ENCODE peak calls at places on chromosomes 16 and 17, in four cellular contexts. Z is mesendoderm, A is IMR-90, E is neuronal stem cell. Y is an unnamed sample.

GRCh38 chr17:10127819-10128375 is 70.5 kb downstream of the GAS7 start:
- DNase-seq in Z (peak; percentile 77), A (peak; percentile 99), E (no peak), Y (peak; percentile 97)

GRCh38 chr16:89118361-89119061 is 24.9 kb downstream of the ACSF3 start:
- DNase-seq in Z (peak; percentile 53), A (no peak), E (no peak), Y (no peak)

GRCh38 chr16:66508914-66509496 is 40.9 kb downstream of the TK2 start:
- DNase-seq in Z (no peak), A (no peak), E (no peak), Y (no peak)

GRCh38 chr17:63514974-63515373 is 8.2 kb upstream of the KCNH6 start:
- DNase-seq in Z (no peak), A (no peak), E (no peak), Y (no peak)

GRCh38 chr17:47388825-47389224 is 65.1 kb downstream of the EFCAB13 start:
- DNase-seq in Z (no peak), A (no peak), E (no peak), Y (no peak)

GRCh38 chr17:82218349-82219075 is 5.9 kb upstream of the CCDC57 start:
- DNase-seq in Z (no peak), A (no peak), E (no peak), Y (no peak)

GRCh38 chr17:19460695-19461094 is 49.7 kb downstream of the RNF112 start:
- DNase-seq in Z (no peak), A (no peak), E (no peak), Y (no peak)

GRCh38 chr16:11262915-11263314 is 6.2 kb downstream of the TNP2 start:
- DNase-seq in Z (no peak), A (no peak), E (no peak), Y (no peak)

GRCh38 chr16:67043420-67043819 is 14.5 kb downstream of the CBFB start:
- DNase-seq in Z (no peak), A (no peak), E (no peak), Y (no peak)

GRCh38 chr17:14337596-14338079 is 36.8 kb downstream of the HS3ST3B1 start:
- DNase-seq in Z (no peak), A (no peak), E (no peak), Y (no peak)

GRCh38 chr17:31321481-31321880 is at the start of gene EVI2A:
- DNase-seq in Z (peak; percentile 7), A (peak; percentile 88), E (no peak), Y (peak; percentile 92)

GRCh38 chr17:46026815-46027125 is 27.7 kb downstream of the STH start:
- DNase-seq in Z (no peak), A (no peak), E (no peak), Y (no peak)

GRCh38 chr16:20879175-20880053 is 20.7 kb downstream of the DCUN1D3 start:
- DNase-seq in Z (no peak), A (peak; percentile 74), E (no peak), Y (peak; percentile 71)

GRCh38 chr17:41415411-41415810 is 9.0 kb downstream of the KRT37 start:
- DNase-seq in Z (no peak), A (peak; percentile 7), E (no peak), Y (no peak)

GRCh38 chr17:50935201-50936124 is 69.3 kb upstream of the TOB1 start:
- DNase-seq in Z (no peak), A (no peak), E (no peak), Y (no peak)

GRCh38 chr17:64741924-64742670 is 80.0 kb upstream of the SMURF2 start:
- DNase-seq in Z (peak; percentile 53), A (peak; percentile 81), E (no peak), Y (peak; percentile 72)

GRCh38 chr17:27986805-27987684 is 55.4 kb upstream of the NLK start:
- DNase-seq in Z (no peak), A (no peak), E (no peak), Y (no peak)

GRCh38 chr16:69745232-69745612 is 9.5 kb downstream of the NOB1 start:
- DNase-seq in Z (no peak), A (no peak), E (no peak), Y (no peak)

GRCh38 chr16:78987676-78988075 is 612.9 kb downstream of the MAF start:
- DNase-seq in Z (no peak), A (no peak), E (no peak), Y (no peak)

GRCh38 chr16:67526149-67526732 is 2.4 kb upstream of the RIPOR1 start:
- DNase-seq in Z (peak; percentile 43), A (peak; percentile 61), E (no peak), Y (no peak)

GRCh38 chr17:41781404-41782110 is 5.0 kb downstream of the JUP start:
- DNase-seq in Z (no peak), A (no peak), E (no peak), Y (peak; percentile 66)

GRCh38 chr17:66632716-66633115 is 202.2 kb upstream of the CACNG5 start:
- DNase-seq in Z (no peak), A (no peak), E (no peak), Y (no peak)

GRCh38 chr17:42548070-42548837 is 4.5 kb upstream of the HSD17B1 start:
- DNase-seq in Z (peak; percentile 94), A (no peak), E (peak; percentile 71), Y (peak; percentile 53)

GRCh38 chr16:88633684-88634140 is 4.7 kb upstream of the IL17C start:
- DNase-seq in Z (peak; percentile 86), A (peak; percentile 13), E (no peak), Y (peak; percentile 57)

GRCh38 chr16:87556941-87557459 is 45.3 kb upstream of the JPH3 start:
- DNase-seq in Z (no peak), A (peak; percentile 23), E (no peak), Y (peak; percentile 81)

GRCh38 chr16:86573215-86573614 is 5.1 kb upstream of the FOXL1 start:
- DNase-seq in Z (peak; percentile 92), A (no peak), E (no peak), Y (no peak)

GRCh38 chr17:78559749-78560368 is 17.3 kb downstream of the DNAH17 start:
- DNase-seq in Z (peak; percentile 75), A (no peak), E (no peak), Y (no peak)

GRCh38 chr16:53356478-53357207 is 77.6 kb upstream of the RBL2 start:
- DNase-seq in Z (no peak), A (no peak), E (no peak), Y (no peak)

GRCh38 chr17:54899721-54900456 is 763 bp upstream of the TOM1L1 start:
- DNase-seq in Z (peak; percentile 89), A (peak; percentile 4), E (no peak), Y (no peak)

DNA sequence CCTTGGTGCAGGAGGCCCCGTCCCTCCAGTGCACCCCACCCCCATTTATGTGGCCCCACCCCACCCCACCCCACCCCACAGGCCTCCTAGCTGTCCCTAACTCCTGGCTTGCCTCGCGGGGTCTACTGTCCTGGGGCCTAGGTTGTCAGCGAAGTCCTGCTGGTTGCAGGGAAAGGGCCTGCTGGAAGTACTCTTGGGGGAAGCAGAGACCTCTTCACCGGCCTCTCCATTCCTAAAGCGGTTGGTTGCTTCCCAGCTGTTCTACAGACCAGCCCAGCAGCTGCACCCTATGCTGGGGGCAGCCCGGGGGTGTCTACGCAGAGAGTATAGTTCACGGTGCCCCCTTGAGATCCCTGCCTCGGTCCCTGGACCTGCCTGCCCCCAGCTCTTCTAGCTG is 56.2 kb downstream of the BAIAP2 start:
- DNase-seq in Z (no peak), A (no peak), E (no peak), Y (no peak)
- H3K23ac ChIP-seq in Z (no peak overlapping the region), A (no peak overlapping the region), E (peak overlapping the region; percentile 10), Y (no peak overlapping the region)

GRCh38 chr17:17785407-17785806 is 51.4 kb downstream of the SREBF1 start:
- DNase-seq in Z (no peak), A (no peak), E (no peak), Y (no peak)

GRCh38 chr17:17786998-17787397 is 49.8 kb downstream of the SREBF1 start:
- DNase-seq in Z (peak; percentile 48), A (no peak), E (no peak), Y (no peak)

GRCh38 chr17:17789410-17789809 is 47.4 kb downstream of the SREBF1 start:
- DNase-seq in Z (no peak), A (no peak), E (no peak), Y (no peak)

GRCh38 chr17:17788967-17789366 is 47.8 kb downstream of the SREBF1 start:
- DNase-seq in Z (no peak), A (no peak), E (no peak), Y (no peak)

DNA sequence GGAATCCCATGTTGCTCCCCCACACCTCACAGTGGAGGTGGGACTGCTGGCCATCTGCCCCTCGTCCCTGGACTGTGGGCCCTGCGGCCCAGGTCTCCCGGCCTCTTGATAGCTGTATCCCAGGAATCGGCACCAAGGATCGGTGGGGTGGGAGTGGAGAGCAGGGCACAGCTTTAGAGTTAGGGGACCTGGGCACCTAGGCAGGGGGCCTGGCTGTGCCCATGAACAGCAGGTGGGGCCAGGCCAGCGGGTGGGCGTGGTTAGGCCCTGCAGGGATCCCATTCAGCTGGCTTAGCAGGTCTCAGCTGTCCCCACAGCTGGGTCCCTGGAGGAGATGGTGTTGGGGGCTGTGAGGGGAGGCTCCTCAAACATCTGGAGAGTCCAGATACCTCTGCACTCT is 49.2 kb downstream of the SREBF1 start:
- DNase-seq in Z (no peak), A (no peak), E (no peak), Y (no peak)
- H3K36me3 ChIP-seq in Z (no peaks in the 10 kb centered on the region), A (no peaks in the 10 kb centered on the region), E (no peaks in the 10 kb centered on the region), Y (no peaks in the 10 kb centered on the region)

DNA sequence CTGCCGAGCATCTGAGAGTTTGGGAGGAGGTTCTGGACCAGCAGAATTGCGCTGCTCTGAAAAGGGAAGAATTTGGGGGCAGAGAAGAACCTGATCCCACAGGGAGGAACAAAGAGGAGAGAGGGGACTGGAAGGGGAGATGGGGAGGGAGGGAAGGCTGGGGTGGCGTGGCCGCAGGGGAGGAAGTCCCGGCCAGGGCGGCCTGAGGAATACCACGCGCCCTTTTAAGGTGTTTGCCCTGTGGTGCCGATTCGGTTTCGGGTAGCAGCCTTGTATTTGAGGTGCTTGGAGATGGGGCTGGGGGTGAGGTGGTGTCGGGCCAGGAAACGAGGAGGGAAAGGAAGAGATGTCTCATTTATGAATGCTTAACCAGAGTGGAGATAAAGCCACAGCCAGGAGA is 51.3 kb downstream of the AKAP1 start:
- DNase-seq in Z (no peak), A (no peak), E (no peak), Y (no peak)
- H3K23ac ChIP-seq in Z (no peak overlapping the region), A (no peak overlapping the region), E (no peak overlapping the region), Y (no peak overlapping the region)

DNA sequence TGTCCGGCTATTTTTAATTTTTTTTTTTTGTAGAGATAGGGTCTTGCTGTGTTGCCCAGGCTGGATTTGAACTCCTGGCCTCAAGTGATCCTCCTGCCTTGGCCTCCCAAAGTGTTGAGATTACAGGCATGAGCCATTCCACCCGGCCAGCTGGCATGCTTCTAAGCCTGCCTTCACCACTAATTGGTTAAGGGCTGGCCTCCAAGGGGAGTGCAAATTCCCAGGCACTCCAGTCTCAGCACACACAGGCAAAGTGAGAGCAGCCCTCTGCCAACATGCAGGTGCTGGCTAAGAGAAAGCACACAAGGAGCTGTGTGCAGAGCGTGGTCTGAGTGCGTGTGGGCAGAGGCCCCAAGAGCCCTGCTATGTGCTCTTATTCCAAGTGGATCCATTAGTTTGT is 149.8 kb upstream of the HS3ST2 start:
- DNase-seq in Z (no peak), A (no peak), E (no peak), Y (no peak)
- H3K36me3 ChIP-seq in Z (no peaks in the 10 kb centered on the region), A (no peaks in the 10 kb centered on the region), E (no peaks in the 10 kb centered on the region), Y (no peaks in the 10 kb centered on the region)

Y was measured in mesenchymal stem cell.